ENCODE peak calls at places on chromosome 11, in ten cellular contexts. V is brain microvascular endothelial cell, I is A549, L is A673, W is cardiac muscle cell, K is tibial nerve, R is psoas muscle, O is body of pancreas, G is pancreas, M is fibroblast of lung. C is an unnamed sample.

GRCh38 chr11:11478687-11479086 is 125.6 kb upstream of the CSNK2A3 start:
- DNase-seq in M (no peak), W (no peak), R (no peak), G (no peak), V (no peak), I (no peak), L (no peak), K (no peak), O (no peak), C (no peak)

GRCh38 chr11:76371170-76371569 is 9.8 kb downstream of the THAP12 start:
- DNase-seq in I (peak; percentile 61), W (no peak), R (no peak), K (no peak), L (peak; percentile 44), G (no peak), V (peak; percentile 64), M (peak; percentile 82), O (peak; percentile 45), C (peak; percentile 62)

GRCh38 chr11:61598886-61599868 is 18.3 kb upstream of the SYT7 start:
- DNase-seq in W (peak; percentile 23), O (no peak), V (peak; percentile 29), L (no peak), R (peak; percentile 73), K (no peak), M (peak; percentile 91), G (no peak), I (no peak), C (no peak)

GRCh38 chr11:96015911-96016565 is 92.1 kb upstream of the MTMR2 start:
- DNase-seq in V (no peak), W (no peak), L (no peak), K (no peak), R (no peak), M (no peak), G (no peak), O (no peak), I (no peak), C (no peak)

GRCh38 chr11:64759722-64760719 is at the start of gene PYGM:
- DNase-seq in R (peak; percentile 94), I (no peak), G (no peak), V (peak; percentile 16), M (peak; percentile 36), O (no peak), L (no peak), K (peak; percentile 43), W (peak; percentile 94), C (no peak)

GRCh38 chr11:78200061-78200460 is 11.3 kb downstream of the USP35 start:
- DNase-seq in M (no peak), R (no peak), I (no peak), G (no peak), W (no peak), V (no peak), L (no peak), K (no peak), O (no peak), C (no peak)

GRCh38 chr11:3074912-3075589 is 17.8 kb upstream of the CARS1 start:
- DNase-seq in O (peak; percentile 96), V (no peak), L (no peak), G (peak; percentile 95), R (no peak), M (no peak), W (no peak), K (no peak), I (no peak), C (no peak)

GRCh38 chr11:102850973-102851745 is 7.8 kb upstream of the MMP3 start:
- DNase-seq in K (no peak), I (peak; percentile 9), R (no peak), G (no peak), L (no peak), V (peak; percentile 88), O (no peak), M (peak; percentile 97), W (no peak), C (peak; percentile 48)

GRCh38 chr11:36149538-36150242 is 139.5 kb downstream of the COMMD9 start:
- DNase-seq in I (peak; percentile 94), M (peak; percentile 99), O (peak; percentile 46), W (peak; percentile 12), K (peak; percentile 67), V (peak; percentile 99), L (peak; percentile 97), R (peak; percentile 67), G (peak; percentile 43), C (peak; percentile 95)

GRCh38 chr11:134367781-134368180 is 36.0 kb downstream of the GLB1L2 start:
- DNase-seq in M (no peak), I (no peak), G (peak; percentile 8), K (no peak), L (no peak), O (no peak), R (no peak), V (no peak), W (no peak), C (no peak)

GRCh38 chr11:118980191-118980881 is 8.8 kb downstream of the FOXR1 start:
- DNase-seq in V (no peak), M (no peak), W (no peak), I (no peak), L (no peak), O (no peak), G (no peak), R (peak; percentile 72), K (peak; percentile 23), C (no peak)

GRCh38 chr11:75891947-75892739 is 77.1 kb downstream of the UVRAG start:
- DNase-seq in M (no peak), I (no peak), V (no peak), W (no peak), G (no peak), R (no peak), L (no peak), K (no peak), O (no peak), C (no peak)

GRCh38 chr11:71311928-71312510 is 59.6 kb upstream of the SHANK2 start:
- DNase-seq in R (no peak), I (no peak), K (no peak), M (no peak), V (no peak), G (no peak), L (no peak), O (no peak), W (no peak), C (no peak)

GRCh38 chr11:76664578-76665061 is 5.9 kb downstream of the LRRC32 start:
- DNase-seq in G (no peak), L (no peak), O (no peak), K (no peak), I (no peak), R (no peak), M (no peak), W (no peak), V (no peak), C (no peak)

GRCh38 chr11:113274708-113275582 is 39.4 kb upstream of the TTC12 start:
- DNase-seq in K (no peak), R (no peak), V (no peak), W (peak; percentile 28), O (no peak), I (peak; percentile 3), G (no peak), L (no peak), M (no peak), C (no peak)

GRCh38 chr11:21430532-21430931 is 761.1 kb downstream of the NELL1 start:
- DNase-seq in O (no peak), I (no peak), M (no peak), R (no peak), V (no peak), L (no peak), W (no peak), G (no peak), K (no peak), C (no peak)

GRCh38 chr11:428295-428694 is 13.5 kb upstream of the SIGIRR start:
- DNase-seq in W (no peak), R (peak; percentile 30), G (no peak), L (no peak), K (no peak), O (no peak), I (no peak), M (no peak), V (no peak), C (no peak)

GRCh38 chr11:37002831-37003230 is 404.8 kb upstream of the RAG2 start:
- DNase-seq in L (peak; percentile 98), O (no peak), G (no peak), K (no peak), R (no peak), M (no peak), W (no peak), V (no peak), I (no peak), C (no peak)

DNA sequence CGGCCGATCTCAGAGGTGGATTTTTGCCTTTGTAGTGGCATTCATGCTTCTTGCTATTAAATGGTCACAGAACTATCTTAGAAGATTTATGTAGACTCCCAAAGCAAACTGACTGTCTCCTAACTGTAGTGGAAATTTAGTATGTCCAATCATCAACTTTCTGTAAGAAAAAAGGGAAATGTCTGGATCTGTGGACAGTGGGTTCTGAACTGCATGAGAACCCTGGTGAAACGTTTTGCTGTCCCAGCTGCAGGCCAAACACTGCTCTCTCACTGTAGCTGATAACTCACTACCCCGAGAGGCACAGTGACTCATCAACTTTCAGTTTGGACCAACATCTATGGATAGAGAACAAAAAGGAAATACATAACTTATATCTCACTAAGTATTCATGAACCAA is 387.1 kb downstream of the SOX6 start:
- DNase-seq in M (peak; percentile 86), W (peak; percentile 54), G (peak; percentile 36), K (peak; percentile 61), R (peak; percentile 69), I (peak; percentile 74), O (peak; percentile 76), V (peak; percentile 88), L (peak; percentile 73), C (peak; percentile 87)
- H3K4me3 ChIP-seq in M (peak overlapping the region; percentile 44), W (no peak overlapping the region), G (no peak overlapping the region), K (peak overlapping the region; percentile 2), R (peak overlapping the region; percentile 55), I (no peak overlapping the region), O (no peak overlapping the region), V (no peak overlapping the region), L (peak overlapping the region; percentile 15), C (peak overlapping the region; percentile 3)

GRCh38 chr11:65844231-65844872 is 10.6 kb downstream of the SNX32 start:
- DNase-seq in R (no peak), G (no peak), M (no peak), I (no peak), L (no peak), V (no peak), O (no peak), W (no peak), K (no peak), C (no peak)
- H3K27ac ChIP-seq in R (no peak overlapping the region), G (no peak overlapping the region), M (no peak overlapping the region), I (no peak overlapping the region), L (no peak overlapping the region), V (no peak overlapping the region), O (no peak overlapping the region), W (no peak overlapping the region), K (no peak overlapping the region), C (no peak overlapping the region)

GRCh38 chr11:1570531-1570895 is 1.6 kb downstream of the DUSP8 start:
- DNase-seq in G (no peak), O (no peak), W (no peak), M (no peak), K (no peak), R (no peak), L (no peak), V (no peak), I (no peak), C (no peak)
- H3K4me3 ChIP-seq in G (peak overlapping the region; percentile 58), O (no peak overlapping the region), W (no peak overlapping the region), M (no peak overlapping the region), K (peak overlapping the region; percentile 57), R (peak overlapping the region; percentile 73), L (no peak overlapping the region), V (peak overlapping the region; percentile 56), I (peak overlapping the region; percentile 74), C (no peak overlapping the region)

GRCh38 chr11:130653838-130654601 is 205.6 kb downstream of the ADAMTS15 start:
- DNase-seq in M (peak; percentile 66), R (peak; percentile 91), K (peak; percentile 61), V (no peak), W (peak; percentile 58), L (peak; percentile 49), O (peak; percentile 72), G (peak; percentile 66), I (no peak), C (no peak)
- H3K27ac ChIP-seq in M (peak overlapping the region; percentile 8), R (peak overlapping the region; percentile 60), K (peak overlapping the region; percentile 86), V (no peak overlapping the region), W (no peak overlapping the region), L (peak overlapping the region; percentile 26), O (no peak overlapping the region), G (no peak overlapping the region), I (no peak overlapping the region), C (no peak overlapping the region)

C was measured in SJSA1.